ENCODE peak calls at places on chromosome 10, in four cellular contexts. D, L, G and T are unnamed samples.
A peak's percentile ranks its signal among the peaks of the same experiment; 100 is the strongest.

GRCh38 chr10:73553316-73553715 is 37.8 kb downstream of the USP54 start:
- DNase-seq in D (no peak), L (no peak), G (no peak), T (no peak)

GRCh38 chr10:114709966-114710365 is 51.9 kb upstream of the ABLIM1 start:
- DNase-seq in D (peak; percentile 50), L (no peak), G (peak; percentile 35), T (no peak)

GRCh38 chr10:59905066-59905734 is 1.2 kb downstream of the CCDC6 start:
- DNase-seq in D (peak; percentile 25), L (peak; percentile 37), G (peak; percentile 42), T (peak; percentile 64)

GRCh38 chr10:34809796-34810195 is 5.3 kb downstream of the PARD3 start:
- DNase-seq in D (no peak), L (no peak), G (no peak), T (no peak)

GRCh38 chr10:100895346-100895745 is 17.4 kb upstream of the SLF2 start:
- DNase-seq in D (no peak), L (no peak), G (no peak), T (no peak)

GRCh38 chr10:11959966-11960365 is 82.6 kb downstream of the UPF2 start:
- DNase-seq in D (no peak), L (no peak), G (no peak), T (no peak)

GRCh38 chr10:28254290-28254985 is 48.4 kb downstream of the MPP7 start:
- DNase-seq in D (peak; percentile 50), L (no peak), G (peak; percentile 79), T (no peak)

GRCh38 chr10:69130251-69130650 is 6.3 kb downstream of the VPS26A start:
- DNase-seq in D (no peak), L (no peak), G (no peak), T (no peak)

GRCh38 chr10:103772096-103772845 is 83.1 kb downstream of the SH3PXD2A start:
- DNase-seq in D (peak; percentile 93), L (peak; percentile 85), G (peak; percentile 56), T (peak; percentile 57)

GRCh38 chr10:91144961-91145360 is 75.5 kb upstream of the PCGF5 start:
- DNase-seq in D (peak; percentile 81), L (no peak), G (no peak), T (no peak)

GRCh38 chr10:95728535-95728934 is 27.4 kb upstream of the ENTPD1 start:
- DNase-seq in D (peak; percentile 58), L (no peak), G (peak; percentile 36), T (no peak)

GRCh38 chr10:88450201-88450600 is 132.9 kb downstream of the RNLS start:
- DNase-seq in D (no peak), L (no peak), G (no peak), T (no peak)

GRCh38 chr10:63628526-63629362 is 107.5 kb downstream of the REEP3 start:
- DNase-seq in D (peak; percentile 65), L (peak; percentile 81), G (no peak), T (peak; percentile 90)

GRCh38 chr10:103919648-103920025 is 1.7 kb upstream of the STN1 start:
- DNase-seq in D (no peak), L (no peak), G (no peak), T (no peak)

GRCh38 chr10:97188234-97188847 is 2.6 kb upstream of the SLIT1 start:
- DNase-seq in D (no peak), L (no peak), G (no peak), T (no peak)

GRCh38 chr10:21194510-21194993 is 297.4 kb upstream of the NEBL start:
- DNase-seq in D (peak; percentile 70), L (no peak), G (peak; percentile 85), T (peak; percentile 45)

GRCh38 chr10:79344502-79345195 is 2.6 kb upstream of the PPIF start:
- DNase-seq in D (no peak), L (no peak), G (no peak), T (no peak)

GRCh38 chr10:94133239-94133638 is 139.5 kb downstream of the PLCE1 start:
- DNase-seq in D (no peak), L (no peak), G (peak; percentile 55), T (no peak)

GRCh38 chr10:79084012-79084971 is 15.5 kb downstream of the ZMIZ1 start:
- DNase-seq in D (peak; percentile 96), L (no peak), G (peak; percentile 77), T (peak; percentile 56)

GRCh38 chr10:11678074-11678793 is 63.9 kb upstream of the ECHDC3 start:
- DNase-seq in D (peak; percentile 53), L (no peak), G (no peak), T (no peak)

GRCh38 chr10:454860-455259 is 234.6 kb downstream of the DIP2C start:
- DNase-seq in D (peak; percentile 92), L (no peak), G (peak; percentile 84), T (no peak)

DNA sequence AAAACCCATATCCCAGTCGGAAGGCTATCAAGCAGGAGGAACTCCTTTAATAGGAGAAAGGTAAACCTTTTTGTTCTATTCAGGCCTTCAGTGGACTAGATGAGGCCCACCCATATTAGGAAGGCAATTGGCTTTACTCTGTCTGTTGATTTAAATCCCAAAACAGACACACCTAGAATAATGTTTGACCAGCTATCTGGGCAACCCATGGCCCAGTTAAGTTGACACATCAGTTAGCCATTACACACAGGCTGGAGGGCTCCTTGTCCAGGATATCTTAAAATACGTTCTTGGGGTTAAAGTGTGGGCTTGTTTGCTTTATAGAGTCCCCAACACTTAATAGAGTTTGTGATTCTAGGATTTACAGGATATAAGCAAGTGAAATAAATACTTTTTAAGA is 339.0 kb upstream of the PRKCQ start:
- DNase-seq in D (no peak), L (no peak), G (no peak), T (no peak)
- H3K27me3 ChIP-seq in D (peaks cover 13% of the 10 kb centered on the region), L (peaks cover 8% of the 10 kb centered on the region), G (no peaks in the 10 kb centered on the region), T (no peaks in the 10 kb centered on the region)

DNA sequence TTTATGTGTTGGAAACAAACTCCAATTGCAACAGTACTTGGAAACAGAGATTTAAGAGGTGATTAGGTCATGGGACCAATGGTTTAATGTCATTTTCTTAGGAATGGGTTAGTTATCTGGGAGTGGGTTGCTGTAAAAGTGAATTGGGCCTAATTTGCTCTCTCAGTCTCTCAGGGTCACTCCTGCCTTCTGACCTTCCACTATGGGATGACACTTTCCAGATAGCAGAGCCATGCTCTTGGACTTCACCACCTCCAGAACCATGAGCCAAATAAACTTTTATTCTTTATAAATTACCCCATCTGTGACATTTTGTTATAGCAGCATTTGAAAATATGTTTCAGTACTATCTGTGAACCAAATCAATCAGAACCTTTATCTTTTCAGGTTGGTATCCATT is 1509.1 kb downstream of the REEP3 start:
- DNase-seq in D (no peak), L (no peak), G (no peak), T (no peak)
- H3K4me1 ChIP-seq in D (no peaks in the 10 kb centered on the region), L (no peaks in the 10 kb centered on the region), G (peaks cover 7% of the 10 kb centered on the region), T (no peaks in the 10 kb centered on the region)

GRCh38 chr10:117148284-117148683 is 10.2 kb upstream of the VAX1 start:
- DNase-seq in D (no peak), L (no peak), G (no peak), T (no peak)

GRCh38 chr10:117140525-117140902 is 2.4 kb upstream of the VAX1 start:
- DNase-seq in D (no peak), L (no peak), G (no peak), T (no peak)

GRCh38 chr10:117143424-117143823 is 5.4 kb upstream of the VAX1 start:
- DNase-seq in D (no peak), L (no peak), G (no peak), T (no peak)

GRCh38 chr10:117139581-117140524 is 1.8 kb upstream of the VAX1 start:
- DNase-seq in D (no peak), L (no peak), G (no peak), T (no peak)

GRCh38 chr10:117145019-117145418 is 6.9 kb upstream of the VAX1 start:
- DNase-seq in D (no peak), L (no peak), G (no peak), T (no peak)
- H3K27me3 ChIP-seq in D (peaks cover 97% of the 10 kb centered on the region), L (peaks cover 45% of the 10 kb centered on the region), G (peaks cover 44% of the 10 kb centered on the region), T (peaks cover 32% of the 10 kb centered on the region)

DNA sequence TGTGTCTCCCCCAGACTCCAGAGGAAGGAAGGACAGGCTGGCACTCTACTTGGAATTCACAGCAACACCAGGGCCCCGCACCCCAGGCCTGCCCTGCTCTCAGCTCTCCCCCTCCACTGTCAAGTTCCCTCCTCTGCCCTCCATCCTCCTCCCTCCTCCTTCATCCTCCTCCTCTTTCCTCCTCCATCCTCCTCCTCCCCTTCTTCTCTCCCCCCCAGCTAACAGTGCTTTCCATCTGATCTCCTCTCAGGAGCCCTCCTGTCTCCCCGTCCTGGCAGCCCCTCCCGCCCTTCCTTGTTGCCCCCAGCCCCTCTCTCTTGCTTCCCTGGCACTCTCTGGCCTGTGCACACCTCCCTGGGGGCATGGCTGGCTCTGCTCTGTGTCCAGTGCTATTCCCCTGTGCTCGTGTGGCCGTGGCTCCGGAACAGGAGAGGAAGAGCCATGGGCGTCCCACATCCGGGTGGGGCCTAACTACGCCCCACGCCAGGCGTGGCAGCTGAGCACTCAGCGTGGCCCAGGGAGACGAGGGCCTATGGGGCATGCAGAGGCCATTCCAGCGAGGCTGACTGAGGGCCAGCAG is 64.2 kb downstream of the PWWP2B start:
- DNase-seq in D (no peak), L (peak; percentile 4), G (no peak), T (no peak)
- H3K4me1 ChIP-seq in D (peaks cover 12% of the 10 kb centered on the region), L (no peaks in the 10 kb centered on the region), G (peaks cover 5% of the 10 kb centered on the region), T (no peaks in the 10 kb centered on the region)

GRCh38 chr10:71393841-71394475 is 2.8 kb upstream of the CDH23 start:
- DNase-seq in D (no peak), L (no peak), G (no peak), T (no peak)
- H3K27me3 ChIP-seq in D (peaks cover 55% of the 10 kb centered on the region), L (peaks cover 22% of the 10 kb centered on the region), G (peaks cover 21% of the 10 kb centered on the region), T (peaks cover 26% of the 10 kb centered on the region)

GRCh38 chr10:74898201-74898976 is 72.0 kb downstream of the KAT6B start:
- DNase-seq in D (no peak), L (no peak), G (peak; percentile 96), T (no peak)
- H3K4me1 ChIP-seq in D (peaks cover 18% of the 10 kb centered on the region), L (peaks cover 9% of the 10 kb centered on the region), G (peaks cover 24% of the 10 kb centered on the region), T (peaks cover 10% of the 10 kb centered on the region)

DNA sequence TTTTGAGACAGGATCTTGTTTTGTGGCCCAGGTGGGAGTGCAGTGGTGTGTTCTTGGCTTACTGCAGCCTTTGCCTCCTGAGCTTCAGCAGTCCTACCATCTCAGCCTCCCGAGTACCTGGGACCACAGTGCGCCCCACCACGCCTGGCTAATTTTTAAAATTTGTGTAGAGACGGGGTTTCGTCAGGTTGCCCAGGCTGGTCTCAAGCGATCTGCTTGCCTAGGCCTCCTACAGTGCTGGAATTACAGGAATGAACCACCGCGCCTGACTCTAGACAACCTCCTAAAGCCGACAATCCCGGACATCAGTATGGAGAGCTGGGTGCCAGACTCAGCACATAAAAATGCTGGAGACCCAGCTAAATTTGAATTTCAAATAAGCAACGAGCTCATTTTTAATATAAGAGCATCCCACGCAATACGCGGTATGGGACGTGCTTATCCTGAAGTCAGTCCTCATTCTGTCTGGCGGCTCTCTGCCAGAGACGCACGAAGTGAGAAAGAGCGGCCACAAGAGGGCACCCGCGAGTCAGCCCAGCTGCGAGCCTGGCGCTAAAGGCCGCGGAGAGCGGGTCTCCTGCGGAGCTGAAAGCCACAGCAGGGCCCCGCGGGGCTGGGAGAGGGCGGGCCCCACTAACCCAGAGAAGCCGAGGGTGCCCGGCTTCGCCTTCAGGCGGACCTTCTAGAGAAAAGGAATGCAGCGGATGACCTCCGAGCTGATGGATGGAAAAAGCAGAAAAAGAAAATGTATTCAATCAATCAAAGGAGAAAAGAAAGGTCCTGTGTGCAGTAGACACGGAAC is 7.1 kb downstream of the CALY start:
- DNase-seq in D (peak; percentile 89), L (peak; percentile 89), G (peak; percentile 87), T (peak; percentile 83)
- H3K27me3 ChIP-seq in D (peaks cover 80% of the 10 kb centered on the region), L (peaks cover 39% of the 10 kb centered on the region), G (peaks cover 13% of the 10 kb centered on the region), T (peaks cover 20% of the 10 kb centered on the region)